ENCODE peak calls at places on chromosome 1, in six cellular contexts. S, K, X, B, Q and P are unnamed samples.

GRCh38 chr1:148372731-148373130 is 110.4 kb downstream of the PPIAL4G start:
- DNase-seq in Q (no peak), X (no peak), S (no peak), B (peak; percentile 36), K (peak; percentile 73), P (peak; percentile 58)

GRCh38 chr1:43653339-43653738 is 3.4 kb downstream of the KDM4A start:
- DNase-seq in X (peak; percentile 42), K (no peak), S (no peak), Q (no peak), B (peak; percentile 49), P (no peak)

GRCh38 chr1:94927405-94928175 is 680 bp upstream of the CNN3 start:
- DNase-seq in X (no peak), B (no peak), S (no peak), K (no peak), Q (no peak), P (no peak)

GRCh38 chr1:93079685-93080141 is 630 bp downstream of the MTF2 start:
- DNase-seq in Q (no peak), S (no peak), X (peak; percentile 2), B (peak; percentile 5), K (peak; percentile 4), P (peak; percentile 0)

GRCh38 chr1:240342251-240342625 is 250.6 kb downstream of the FMN2 start:
- DNase-seq in Q (no peak), S (no peak), X (no peak), K (no peak), B (peak; percentile 73), P (no peak)

GRCh38 chr1:150551784-150552691 is 2.8 kb downstream of the ADAMTSL4 start:
- DNase-seq in Q (peak; percentile 87), K (no peak), X (peak; percentile 84), B (peak; percentile 97), S (peak; percentile 90), P (no peak)

GRCh38 chr1:204652556-204652955 is 33.0 kb downstream of the LRRN2 start:
- DNase-seq in X (no peak), K (no peak), Q (no peak), S (no peak), B (no peak), P (no peak)

GRCh38 chr1:2127181-2128145 is 67.1 kb downstream of the FAAP20 start:
- DNase-seq in X (no peak), S (no peak), Q (peak; percentile 76), K (no peak), B (no peak), P (no peak)

GRCh38 chr1:186327331-186327730 is 47.7 kb downstream of the TPR start:
- DNase-seq in B (no peak), X (no peak), S (no peak), Q (no peak), K (no peak), P (no peak)

GRCh38 chr1:1058088-1058905 is 15.8 kb downstream of the RNF223 start:
- DNase-seq in S (no peak), Q (no peak), X (no peak), K (no peak), B (no peak), P (no peak)

GRCh38 chr1:78688701-78689100 is 39.1 kb downstream of the IFI44 start:
- DNase-seq in X (peak; percentile 31), B (peak; percentile 66), S (no peak), K (no peak), Q (no peak), P (no peak)

GRCh38 chr1:221392453-221392852 is 349.4 kb downstream of the DUSP10 start:
- DNase-seq in K (no peak), Q (no peak), S (no peak), B (peak; percentile 71), X (peak; percentile 30), P (no peak)

GRCh38 chr1:242827538-242827937 is 303.0 kb upstream of the PLD5 start:
- DNase-seq in S (no peak), K (no peak), X (no peak), B (no peak), Q (no peak), P (no peak)

GRCh38 chr1:195701149-195701548 is 907.1 kb downstream of the KCNT2 start:
- DNase-seq in Q (no peak), X (no peak), K (no peak), B (no peak), S (no peak), P (no peak)

GRCh38 chr1:238649200-238649599 is 737.2 kb upstream of the CHRM3 start:
- DNase-seq in X (peak; percentile 14), B (no peak), Q (no peak), K (no peak), S (no peak), P (no peak)

GRCh38 chr1:228337031-228337564 is 69.5 kb downstream of the TRIM11 start:
- DNase-seq in K (no peak), X (no peak), S (peak; percentile 54), Q (peak; percentile 6), B (no peak), P (no peak)

GRCh38 chr1:53158900-53159299 is 16.5 kb upstream of the SLC1A7 start:
- DNase-seq in X (no peak), Q (no peak), B (no peak), S (no peak), K (no peak), P (no peak)

GRCh38 chr1:243883551-243883950 is 33.5 kb upstream of the AKT3 start:
- DNase-seq in Q (no peak), K (no peak), B (peak; percentile 79), X (peak; percentile 9), S (no peak), P (no peak)

GRCh38 chr1:109828756-109829505 is 65.2 kb upstream of the EPS8L3 start:
- DNase-seq in S (no peak), Q (no peak), X (no peak), K (no peak), B (no peak), P (no peak)

GRCh38 chr1:229613938-229614337 is 12.0 kb downstream of the TAF5L start:
- DNase-seq in K (no peak), B (no peak), X (no peak), S (no peak), Q (no peak), P (no peak)

GRCh38 chr1:99619583-99619982 is 26.3 kb upstream of the PALMD start:
- DNase-seq in S (no peak), K (no peak), B (no peak), X (no peak), Q (no peak), P (no peak)

GRCh38 chr1:76494807-76495206 is 372.5 kb upstream of the ST6GALNAC5 start:
- DNase-seq in B (peak; percentile 54), X (no peak), Q (no peak), K (no peak), S (no peak), P (no peak)

GRCh38 chr1:162997499-162998285 is 71.5 kb upstream of the RGS4 start:
- DNase-seq in Q (no peak), B (peak; percentile 82), K (no peak), X (no peak), S (no peak), P (no peak)

GRCh38 chr1:202806845-202807366 is 1.3 kb downstream of the KDM5B start:
- DNase-seq in X (no peak), K (peak; percentile 5), Q (peak; percentile 42), B (peak; percentile 17), S (peak; percentile 61), P (peak; percentile 4)

GRCh38 chr1:209435654-209436566 is 147.6 kb upstream of the CAMK1G start:
- DNase-seq in S (peak; percentile 77), X (peak; percentile 73), Q (peak; percentile 76), B (peak; percentile 80), K (no peak), P (no peak)

GRCh38 chr1:8133657-8134430 is 107.7 kb upstream of the ERRFI1 start:
- DNase-seq in Q (peak; percentile 57), S (peak; percentile 85), X (peak; percentile 96), B (peak; percentile 96), K (no peak), P (no peak)